ENCODE peak calls at places on chromosomes 2 and 18, in four cellular contexts. O is K562, W is brain microvascular endothelial cell, V is IMR-90. K is an unnamed sample. For H3K36me3, the result is how much of the 10 kb centered on the place peaks cover.

GRCh38 chr18:2979027-2979570 is 33.8 kb downstream of the LPIN2 start:
- DNase-seq in V (peak), W (peak), O (no peak), K (no peak)

GRCh38 chr2:15666776-15667578 is 75.3 kb downstream of the DDX1 start:
- DNase-seq in W (no peak), V (no peak), O (no peak), K (no peak)

GRCh38 chr2:180709392-180710145 is 270.8 kb upstream of the UBE2E3 start:
- DNase-seq in W (no peak), V (no peak), O (no peak), K (no peak)

GRCh38 chr2:102359527-102359926 is 3.9 kb downstream of the IL18R1 start:
- DNase-seq in O (no peak), W (no peak), V (no peak), K (no peak)

GRCh38 chr2:120205901-120206581 is 17.2 kb downstream of the TMEM185B start:
- DNase-seq in W (no peak), O (peak), V (no peak), K (no peak)

GRCh38 chr2:150023663-150024062 is 436.1 kb upstream of the MMADHC start:
- DNase-seq in V (no peak), W (no peak), O (no peak), K (no peak)

GRCh38 chr2:240304746-240305161 is 130.7 kb upstream of the GPC1 start:
- DNase-seq in O (no peak), W (no peak), V (no peak), K (no peak)

GRCh38 chr2:233210843-233211600 is 40.5 kb upstream of the ATG16L1 start:
- DNase-seq in V (peak), W (peak), O (no peak), K (peak)

GRCh38 chr2:236133410-236134012 is 34.7 kb downstream of the GBX2 start:
- DNase-seq in V (no peak), W (no peak), O (peak), K (no peak)

GRCh38 chr2:23905155-23905554 is 21.8 kb downstream of the ATAD2B start:
- DNase-seq in V (peak), O (no peak), W (peak), K (no peak)

GRCh38 chr2:70901235-70902066 is 34.2 kb upstream of the ATP6V1B1 start:
- DNase-seq in V (peak), W (peak), O (no peak), K (no peak)

GRCh38 chr18:56890632-56891031 is 239.5 kb downstream of the WDR7 start:
- DNase-seq in V (peak), W (peak), O (no peak), K (peak)

GRCh38 chr2:1893856-1894255 is 149.5 kb upstream of the PXDN start:
- DNase-seq in O (no peak), W (no peak), V (no peak), K (no peak)

GRCh38 chr18:79873449-79874110 is 75.8 kb downstream of the KCNG2 start:
- DNase-seq in O (no peak), W (no peak), V (no peak), K (no peak)

GRCh38 chr2:128637481-128638155 is 318.9 kb upstream of the HS6ST1 start:
- DNase-seq in O (no peak), V (no peak), W (no peak), K (no peak)

GRCh38 chr2:146108993-146109392 is 1589.1 kb upstream of the ZEB2 start:
- DNase-seq in V (peak), O (no peak), W (no peak), K (peak)

GRCh38 chr2:38750793-38751042 is 443 bp downstream of the SRSF7 start:
- DNase-seq in V (no peak), W (peak), O (no peak), K (no peak)

GRCh38 chr2:218291318-218291933 is 877 bp downstream of the TMBIM1 start:
- DNase-seq in W (no peak), O (no peak), V (peak), K (no peak)

GRCh38 chr2:152635635-152636298 is 81.5 kb downstream of the PRPF40A start:
- DNase-seq in O (peak), V (peak), W (peak), K (no peak)

GRCh38 chr2:127631184-127631996 is 14.6 kb upstream of the GPR17 start:
- DNase-seq in V (no peak), O (no peak), W (no peak), K (no peak)

GRCh38 chr2:27685577-27685976 is 21.9 kb downstream of the SLC4A1AP start:
- DNase-seq in O (no peak), W (no peak), V (no peak), K (no peak)

GRCh38 chr2:27683390-27684071 is 19.8 kb downstream of the SLC4A1AP start:
- DNase-seq in O (peak), W (peak), V (peak), K (peak)

GRCh38 chr2:27690052-27690451 is 26.4 kb downstream of the SLC4A1AP start:
- DNase-seq in O (no peak), W (no peak), V (no peak), K (no peak)

GRCh38 chr2:27687232-27687631 is 23.5 kb downstream of the SLC4A1AP start:
- DNase-seq in O (no peak), W (no peak), V (no peak), K (no peak)

DNA sequence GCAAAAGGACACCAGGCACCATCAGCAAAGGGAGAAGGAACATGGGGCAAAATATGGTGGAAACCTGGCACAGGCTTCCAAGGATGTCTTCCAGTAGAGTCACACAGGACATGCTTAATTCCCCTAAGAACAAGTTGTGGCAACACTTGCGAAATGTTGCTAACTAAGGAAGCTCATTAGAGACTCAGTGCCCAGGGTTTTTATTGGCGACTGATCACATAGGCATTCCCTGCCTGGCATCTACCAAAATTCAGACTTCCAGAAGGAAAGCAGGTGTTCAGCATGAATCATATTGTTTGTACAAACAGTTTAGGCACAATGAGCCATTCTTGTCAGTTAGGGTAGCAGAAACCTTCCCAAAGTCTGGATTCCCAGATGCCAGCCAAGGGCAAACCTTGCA is 25.7 kb downstream of the SLC4A1AP start:
- DNase-seq in W (no peak), O (no peak), V (no peak), K (no peak)
- H3K36me3 ChIP-seq in W (under half), O (under half), V (under half), K (under half)

DNA sequence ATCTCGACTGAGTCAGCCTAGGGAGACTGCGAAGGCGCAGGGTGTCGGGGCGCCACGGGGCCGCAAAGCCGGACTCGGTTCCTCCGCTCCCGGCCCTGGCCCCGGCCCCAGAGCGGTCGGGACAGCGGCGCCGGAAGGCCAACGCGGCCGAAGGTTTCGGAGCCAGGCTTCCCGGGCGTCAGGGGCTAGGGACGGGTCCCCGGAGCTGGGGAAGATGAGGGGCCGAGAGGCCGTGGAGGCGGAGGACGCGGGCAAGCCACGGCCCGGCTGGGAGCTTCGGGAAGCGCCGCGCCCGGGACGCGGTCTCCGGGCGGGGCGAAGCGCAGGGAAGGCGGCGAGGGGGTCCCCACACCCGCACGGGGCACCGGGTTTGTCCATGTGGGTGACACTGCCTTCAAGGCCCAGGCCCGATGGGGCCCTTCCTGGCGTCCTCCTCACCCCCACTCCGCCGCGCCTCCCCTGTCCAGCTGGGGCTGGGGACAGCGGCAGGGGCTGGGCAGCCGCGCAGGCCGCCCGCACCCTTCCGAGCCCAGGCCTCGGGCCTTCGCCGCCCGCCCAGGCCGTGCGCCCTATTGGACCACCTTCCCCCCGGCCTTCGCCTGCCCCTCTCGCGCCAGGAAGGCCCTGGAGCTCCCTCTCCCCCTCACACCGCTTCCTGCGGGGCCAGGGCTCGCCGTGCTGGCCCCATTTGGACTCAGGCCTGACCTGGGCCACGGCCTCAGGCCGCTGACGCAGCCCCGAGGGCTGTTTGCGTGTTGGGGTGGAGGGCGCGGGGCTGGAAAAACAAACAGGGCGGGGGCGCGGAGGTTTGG is 12.6 kb upstream of the SIX3 start:
- DNase-seq in W (no peak), O (no peak), V (no peak), K (no peak)
- H3K4me3 ChIP-seq in W (no peak), O (no peak), V (no peak), K (no peak)

DNA sequence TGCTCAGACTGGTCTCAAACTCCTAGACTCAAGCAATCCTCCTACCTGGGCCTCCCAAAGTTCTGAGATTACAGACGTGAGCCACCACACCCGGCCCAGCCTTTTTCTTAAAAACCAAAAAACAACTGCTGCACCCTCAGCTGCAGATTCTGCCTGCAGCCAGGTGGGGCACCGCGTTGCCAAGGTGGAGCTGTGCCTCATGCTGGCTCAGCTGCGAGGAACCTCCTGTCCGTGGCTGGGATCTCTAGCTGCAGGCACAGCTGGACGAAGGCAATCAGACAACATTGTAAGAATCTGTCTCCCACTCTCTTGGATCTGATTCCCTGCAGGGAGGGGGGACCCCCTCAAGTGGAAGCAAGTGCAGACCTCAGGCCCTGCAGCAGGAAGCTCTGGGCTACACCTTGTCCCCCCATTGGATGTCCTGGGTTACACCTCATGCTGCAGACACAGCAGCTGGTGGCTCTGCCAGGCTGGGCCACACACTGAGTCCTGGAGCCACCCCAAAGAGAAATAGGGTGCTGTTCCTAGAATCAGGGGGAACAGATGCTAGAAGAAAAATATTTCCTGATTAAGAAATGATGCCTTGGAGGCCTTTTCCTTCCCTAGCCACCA is 24.1 kb downstream of the CIDEA start:
- DNase-seq in V (peak), O (no peak), W (no peak), K (no peak)
- TF ChIP-seq CTCF in V (peak), O (no peak), W (peak), K (no peak)

GRCh38 chr2:178506949-178507348 is 26.7 kb downstream of the PLEKHA3 start:
- DNase-seq in V (no peak), W (no peak), O (no peak), K (no peak)

GRCh38 chr2:178499640-178500039 is 19.4 kb downstream of the PLEKHA3 start:
- DNase-seq in V (no peak), W (no peak), O (no peak), K (no peak)

GRCh38 chr2:178506101-178506500 is 25.8 kb downstream of the PLEKHA3 start:
- DNase-seq in O (no peak), V (no peak), W (no peak), K (no peak)

GRCh38 chr2:178506524-178506923 is 26.3 kb downstream of the PLEKHA3 start:
- DNase-seq in O (no peak), W (no peak), V (no peak), K (no peak)

GRCh38 chr2:178502751-178503150 is 22.5 kb downstream of the PLEKHA3 start:
- DNase-seq in O (no peak), W (no peak), V (no peak), K (no peak)
- H3K36me3 ChIP-seq in O (half or more), W (under half), V (under half), K (under half)

GRCh38 chr2:201057715-201058248 is 13.7 kb downstream of the HYCC2 start:
- DNase-seq in O (no peak), W (no peak), V (no peak), K (no peak)

GRCh38 chr2:201059961-201060525 is 11.4 kb downstream of the HYCC2 start:
- DNase-seq in W (no peak), O (no peak), V (no peak), K (no peak)

GRCh38 chr2:201058914-201059313 is 12.6 kb downstream of the HYCC2 start:
- DNase-seq in O (no peak), W (no peak), V (no peak), K (no peak)

DNA sequence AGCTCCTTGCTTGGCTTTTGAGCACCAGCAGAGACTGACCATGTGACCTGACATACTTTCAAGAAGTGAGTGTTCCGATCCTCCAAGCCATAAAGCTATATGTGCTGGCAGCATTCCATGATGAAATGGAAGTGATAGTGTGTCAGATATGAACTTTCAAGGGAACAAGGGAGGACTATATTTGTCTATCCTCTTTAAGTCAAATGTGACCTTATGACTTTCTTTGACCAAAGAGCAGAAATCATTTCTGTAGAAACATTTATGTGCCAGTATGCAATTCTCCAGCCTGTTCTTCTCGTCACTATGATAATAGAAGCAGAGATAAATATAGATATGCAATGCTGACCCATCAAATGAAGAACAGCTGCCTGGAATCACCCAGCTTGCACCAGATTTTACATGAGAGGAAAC is 14.4 kb downstream of the HYCC2 start:
- DNase-seq in V (peak), W (peak), O (no peak), K (no peak)
- H3K4me3 ChIP-seq in V (no peak), W (no peak), O (no peak), K (no peak)

DNA sequence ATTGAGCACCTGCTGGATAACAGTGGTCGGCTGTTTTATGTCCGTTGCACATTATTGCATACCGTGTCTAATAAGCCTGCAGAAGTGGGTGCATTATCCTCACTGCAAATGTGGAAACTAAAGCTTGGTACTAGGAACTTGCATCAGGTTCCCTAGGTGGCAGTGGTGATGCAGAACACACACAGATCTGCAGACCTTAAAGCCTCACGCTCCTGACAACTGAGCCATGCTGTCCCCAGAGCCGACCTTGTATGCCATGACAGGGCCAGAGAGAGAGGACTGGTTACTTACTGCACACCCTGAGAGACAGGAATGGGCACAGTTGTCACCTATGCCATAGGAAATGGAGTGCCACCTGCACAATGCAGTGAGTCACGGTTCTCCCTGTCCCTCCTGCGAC is 151.8 kb downstream of the SH3RF3 start:
- DNase-seq in W (no peak), V (no peak), O (no peak), K (no peak)
- TF ChIP-seq CTCF in W (peak), V (no peak), O (peak), K (no peak)

GRCh38 chr2:223882715-223883114 is 45.3 kb upstream of the AP1S3 start:
- DNase-seq in W (no peak), O (no peak), V (no peak), K (no peak)
- H3K36me3 ChIP-seq in W (under half), O (under half), V (under half), K (under half)

K was measured in BJ.